ENCODE peak calls at places on chromosomes 7 and 10, in five cellular contexts. One of them, this sample, is unnamed.

GRCh38 chr10:124867304-124867703 is 65.7 kb downstream of the ABRAXAS2 start:
- DNase-seq in K562: no peak
- DNase-seq in GM12878: no peak
- DNase-seq in HepG2: no peak
- DNase-seq in A549: no peak
- DNase-seq in this sample: no peak

GRCh38 chr7:6026011-6026819 is 5.0 kb upstream of the ANKRD61 start:
- DNase-seq in GM12878: peak; percentile 23
- DNase-seq in HepG2: peak; percentile 64
- DNase-seq in K562: peak; percentile 69
- DNase-seq in A549: peak; percentile 74
- DNase-seq in this sample: peak; percentile 75

GRCh38 chr10:131078131-131078881 is 233.2 kb downstream of the TCERG1L start:
- DNase-seq in K562: no peak
- DNase-seq in HepG2: no peak
- DNase-seq in A549: no peak
- DNase-seq in GM12878: no peak
- DNase-seq in this sample: no peak

GRCh38 chr7:150685219-150686029 is at the start of gene GIMAP2:
- DNase-seq in HepG2: no peak
- DNase-seq in A549: no peak
- DNase-seq in GM12878: no peak
- DNase-seq in K562: peak; percentile 20
- DNase-seq in this sample: no peak

GRCh38 chr10:51117794-51118193 is 43.5 kb downstream of the PRKG1 start:
- DNase-seq in HepG2: no peak
- DNase-seq in GM12878: no peak
- DNase-seq in K562: no peak
- DNase-seq in A549: no peak
- DNase-seq in this sample: no peak

GRCh38 chr10:24898501-24898900 is 53.9 kb downstream of the PRTFDC1 start:
- DNase-seq in GM12878: no peak
- DNase-seq in K562: no peak
- DNase-seq in HepG2: no peak
- DNase-seq in A549: no peak
- DNase-seq in this sample: no peak

GRCh38 chr7:90894122-90894521 is 298.0 kb downstream of the CDK14 start:
- DNase-seq in GM12878: no peak
- DNase-seq in HepG2: no peak
- DNase-seq in A549: no peak
- DNase-seq in K562: no peak
- DNase-seq in this sample: no peak

GRCh38 chr7:32957326-32958045 is at the start of gene FKBP9:
- DNase-seq in K562: peak; percentile 86
- DNase-seq in HepG2: peak; percentile 76
- DNase-seq in GM12878: no peak
- DNase-seq in A549: peak; percentile 96
- DNase-seq in this sample: no peak

GRCh38 chr10:97676770-97677581 is 10.1 kb downstream of the AVPI1 start:
- DNase-seq in HepG2: peak; percentile 49
- DNase-seq in A549: peak; percentile 83
- DNase-seq in GM12878: no peak
- DNase-seq in K562: peak; percentile 59
- DNase-seq in this sample: no peak

GRCh38 chr10:7333995-7334964 is 76.6 kb downstream of the SFMBT2 start:
- DNase-seq in A549: no peak
- DNase-seq in HepG2: no peak
- DNase-seq in GM12878: no peak
- DNase-seq in K562: no peak
- DNase-seq in this sample: no peak

GRCh38 chr7:44213872-44214595 is 13.3 kb downstream of the YKT6 start:
- DNase-seq in A549: peak; percentile 67
- DNase-seq in K562: peak; percentile 69
- DNase-seq in HepG2: peak; percentile 56
- DNase-seq in GM12878: no peak
- DNase-seq in this sample: peak; percentile 55

GRCh38 chr10:110803830-110804338 is 67.8 kb upstream of the PDCD4 start:
- DNase-seq in A549: peak; percentile 49
- DNase-seq in HepG2: peak; percentile 45
- DNase-seq in K562: peak; percentile 42
- DNase-seq in GM12878: peak; percentile 47
- DNase-seq in this sample: peak; percentile 57

GRCh38 chr10:75058142-75058541 is 53.3 kb upstream of the SAMD8 start:
- DNase-seq in GM12878: no peak
- DNase-seq in K562: no peak
- DNase-seq in A549: no peak
- DNase-seq in HepG2: no peak
- DNase-seq in this sample: no peak

GRCh38 chr10:102643346-102644065 is 773 bp upstream of the TRIM8 start:
- DNase-seq in HepG2: peak; percentile 70
- DNase-seq in GM12878: no peak
- DNase-seq in K562: peak; percentile 72
- DNase-seq in A549: peak; percentile 51
- DNase-seq in this sample: peak; percentile 72

GRCh38 chr10:93384006-93384405 is 98.1 kb downstream of the MYOF start:
- DNase-seq in GM12878: no peak
- DNase-seq in A549: peak; percentile 21
- DNase-seq in HepG2: no peak
- DNase-seq in K562: no peak
- DNase-seq in this sample: no peak

GRCh38 chr7:26413007-26413691 is 121.5 kb downstream of the SNX10 start:
- DNase-seq in K562: peak; percentile 33
- DNase-seq in GM12878: no peak
- DNase-seq in A549: no peak
- DNase-seq in HepG2: no peak
- DNase-seq in this sample: no peak

GRCh38 chr10:97149065-97149680 is 36.6 kb downstream of the SLIT1 start:
- DNase-seq in K562: no peak
- DNase-seq in GM12878: no peak
- DNase-seq in A549: no peak
- DNase-seq in HepG2: no peak
- DNase-seq in this sample: no peak

GRCh38 chr7:111138196-111138569 is 47.3 kb downstream of the LRRN3 start:
- DNase-seq in GM12878: peak; percentile 72
- DNase-seq in HepG2: no peak
- DNase-seq in A549: no peak
- DNase-seq in K562: peak; percentile 40
- DNase-seq in this sample: no peak

GRCh38 chr10:110426294-110427153 is 71.2 kb upstream of the DUSP5 start:
- DNase-seq in GM12878: no peak
- DNase-seq in A549: peak; percentile 68
- DNase-seq in HepG2: no peak
- DNase-seq in K562: no peak
- DNase-seq in this sample: no peak

GRCh38 chr10:86334515-86335085 is 32.0 kb downstream of the GRID1 start:
- DNase-seq in K562: peak; percentile 3
- DNase-seq in GM12878: no peak
- DNase-seq in HepG2: no peak
- DNase-seq in A549: no peak
- DNase-seq in this sample: peak; percentile 36

GRCh38 chr10:102564209-102564834 is 60.5 kb downstream of the SUFU start:
- DNase-seq in A549: no peak
- DNase-seq in K562: no peak
- DNase-seq in GM12878: peak; percentile 16
- DNase-seq in HepG2: no peak
- DNase-seq in this sample: no peak

GRCh38 chr7:69967152-69967591 is 368.9 kb downstream of the AUTS2 start:
- DNase-seq in K562: no peak
- DNase-seq in HepG2: no peak
- DNase-seq in A549: no peak
- DNase-seq in GM12878: no peak
- DNase-seq in this sample: no peak

GRCh38 chr7:102310414-102310815 is 23.7 kb downstream of the SH2B2 start:
- DNase-seq in A549: no peak
- DNase-seq in HepG2: no peak
- DNase-seq in K562: no peak
- DNase-seq in GM12878: no peak
- DNase-seq in this sample: no peak

GRCh38 chr7:140898794-140899548 is 25.8 kb downstream of the BRAF start:
- DNase-seq in GM12878: no peak
- DNase-seq in K562: no peak
- DNase-seq in HepG2: no peak
- DNase-seq in A549: no peak
- DNase-seq in this sample: no peak

GRCh38 chr7:140902305-140902953 is 22.3 kb downstream of the BRAF start:
- DNase-seq in HepG2: no peak
- DNase-seq in K562: no peak
- DNase-seq in GM12878: peak; percentile 48
- DNase-seq in A549: no peak
- DNase-seq in this sample: no peak

GRCh38 chr7:140896996-140897395 is 27.7 kb downstream of the BRAF start:
- DNase-seq in GM12878: no peak
- DNase-seq in A549: no peak
- DNase-seq in K562: no peak
- DNase-seq in HepG2: no peak
- DNase-seq in this sample: no peak

GRCh38 chr7:140901946-140902304 is 22.8 kb downstream of the BRAF start:
- DNase-seq in GM12878: no peak
- DNase-seq in K562: no peak
- DNase-seq in HepG2: no peak
- DNase-seq in A549: no peak
- DNase-seq in this sample: no peak

DNA sequence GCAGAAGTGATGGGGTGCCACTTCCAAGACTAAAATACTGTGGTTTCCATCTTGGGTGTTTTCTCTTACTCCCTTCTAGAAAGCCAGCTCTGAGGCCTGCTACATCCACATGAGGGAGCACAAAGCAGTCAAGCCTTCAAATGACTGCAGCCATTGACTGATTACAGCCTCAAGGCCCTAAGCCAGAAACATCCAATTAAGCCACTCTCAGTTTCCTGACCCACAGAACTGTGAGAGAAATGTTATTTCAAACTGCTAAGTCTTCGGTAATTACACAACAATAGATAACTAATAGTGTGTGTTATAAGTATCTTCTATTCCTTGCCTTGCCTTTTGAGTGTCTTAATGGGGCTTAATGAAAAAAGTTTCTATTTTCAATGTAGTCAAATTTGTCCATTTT is 24.8 kb downstream of the BRAF start:
- DNase-seq in K562: peak; percentile 33
- DNase-seq in HepG2: peak; percentile 5
- DNase-seq in A549: no peak
- DNase-seq in GM12878: no peak
- DNase-seq in this sample: no peak
- TF ChIP-seq KDM1A in K562: no peak
- TF ChIP-seq KDM1A in HepG2: no peak
- TF ChIP-seq KDM1A in A549: no peak
- TF ChIP-seq KDM1A in GM12878: no peak
- TF ChIP-seq KDM1A in this sample: no peak

GRCh38 chr10:62811159-62811875 is 4.8 kb downstream of the EGR2 start:
- DNase-seq in K562: no peak
- DNase-seq in A549: no peak
- DNase-seq in HepG2: no peak
- DNase-seq in GM12878: peak; percentile 85
- DNase-seq in this sample: no peak
- TF ChIP-seq KDM1A in K562: no peak
- TF ChIP-seq KDM1A in A549: no peak
- TF ChIP-seq KDM1A in HepG2: no peak
- TF ChIP-seq KDM1A in GM12878: no peak
- TF ChIP-seq KDM1A in this sample: no peak

DNA sequence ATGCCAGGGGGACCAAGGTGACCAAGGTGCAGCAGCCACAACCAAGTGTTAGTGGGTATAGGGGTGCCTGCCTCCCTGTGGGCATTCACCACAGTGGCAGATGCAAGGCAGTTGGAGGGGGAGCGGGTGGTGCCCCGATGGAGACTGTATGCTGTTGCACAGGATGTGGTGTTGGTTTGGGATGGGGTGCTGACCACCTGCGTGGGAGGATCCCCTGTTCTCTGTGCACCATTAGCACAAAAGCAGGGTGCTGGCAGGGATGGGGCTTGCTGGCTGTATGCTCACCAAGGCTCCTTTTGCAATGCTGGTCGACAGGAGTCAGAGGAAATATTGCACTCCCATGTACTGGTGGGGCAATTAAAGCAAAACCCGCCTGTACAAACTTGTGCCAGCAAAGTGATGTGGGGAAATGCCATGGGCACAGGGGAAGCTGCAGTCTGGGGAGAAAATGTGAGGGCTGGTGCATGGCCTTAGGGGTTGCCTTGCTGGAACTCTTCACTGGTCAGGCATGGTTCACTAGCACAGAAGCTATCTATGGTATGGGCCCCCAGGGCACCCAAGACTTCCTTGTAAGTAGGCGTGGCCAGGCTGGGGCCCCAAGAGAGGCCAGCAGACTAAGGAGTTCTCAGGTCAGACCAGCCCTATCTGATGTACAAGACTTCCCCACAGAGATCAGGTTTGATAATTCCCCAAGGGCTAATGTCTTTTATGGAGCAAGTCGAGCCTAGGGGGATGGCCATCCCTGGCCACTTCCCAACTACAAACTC is 51.9 kb upstream of the GNAT3 start:
- DNase-seq in HepG2: no peak
- DNase-seq in K562: no peak
- DNase-seq in A549: no peak
- DNase-seq in GM12878: no peak
- DNase-seq in this sample: no peak
- TF ChIP-seq KDM1A in HepG2: no peak
- TF ChIP-seq KDM1A in K562: no peak
- TF ChIP-seq KDM1A in A549: no peak
- TF ChIP-seq KDM1A in GM12878: no peak
- TF ChIP-seq KDM1A in this sample: no peak

GRCh38 chr10:19803676-19804075 is 12.6 kb upstream of the PLXDC2 start:
- DNase-seq in GM12878: no peak
- DNase-seq in K562: no peak
- DNase-seq in HepG2: no peak
- DNase-seq in A549: no peak
- DNase-seq in this sample: no peak

GRCh38 chr10:19795691-19796090 is 20.5 kb upstream of the PLXDC2 start:
- DNase-seq in GM12878: no peak
- DNase-seq in HepG2: no peak
- DNase-seq in A549: no peak
- DNase-seq in K562: no peak
- DNase-seq in this sample: no peak

GRCh38 chr10:19801369-19801768 is 14.9 kb upstream of the PLXDC2 start:
- DNase-seq in GM12878: no peak
- DNase-seq in K562: no peak
- DNase-seq in HepG2: no peak
- DNase-seq in A549: no peak
- DNase-seq in this sample: no peak
- TF ChIP-seq KDM1A in GM12878: no peak
- TF ChIP-seq KDM1A in K562: no peak
- TF ChIP-seq KDM1A in HepG2: no peak
- TF ChIP-seq KDM1A in A549: no peak
- TF ChIP-seq KDM1A in this sample: no peak